ENCODE peak calls at places on chromosomes 1 and 21, in eight cellular contexts. I, K, V, Q, R, O, D and L are unnamed samples. For H3K36me3, the result is how much of the 10 kb centered on the place peaks cover.

GRCh38 chr1:230785643-230786405 is 38.6 kb downstream of the CAPN9 start:
- DNase-seq in I (no peak), K (no peak), V (no peak), Q (no peak), R (no peak), O (no peak), D (no peak), L (no peak)

GRCh38 chr21:44975720-44976555 is 36.1 kb downstream of the SLX9 start:
- DNase-seq in I (no peak), K (no peak), V (no peak), Q (no peak), R (no peak), O (no peak), D (no peak), L (no peak)

GRCh38 chr21:45528028-45528705 is 14.1 kb downstream of the SLC19A1 start:
- DNase-seq in I (no peak), K (no peak), V (peak), Q (peak), R (no peak), O (peak), D (no peak), L (peak)

GRCh38 chr1:62688687-62689085 is 500 bp upstream of the DOCK7 start:
- DNase-seq in I (peak), K (no peak), V (no peak), Q (no peak), R (no peak), O (no peak), D (peak), L (no peak)

GRCh38 chr1:236090741-236091147 is 25.9 kb upstream of the NID1 start:
- DNase-seq in I (no peak), K (no peak), V (no peak), Q (no peak), R (no peak), O (no peak), D (peak), L (no peak)

GRCh38 chr1:204314209-204314892 is 45.4 kb downstream of the PLEKHA6 start:
- DNase-seq in I (peak), K (no peak), V (no peak), Q (no peak), R (no peak), O (no peak), D (peak), L (no peak)

GRCh38 chr1:87084247-87084836 is 169.9 kb downstream of the HS2ST1 start:
- DNase-seq in I (peak), K (peak), V (no peak), Q (no peak), R (no peak), O (no peak), D (peak), L (no peak)

GRCh38 chr1:228349701-228350171 is 56.9 kb downstream of the TRIM11 start:
- DNase-seq in I (no peak), K (no peak), V (peak), Q (peak), R (peak), O (peak), D (no peak), L (peak)

GRCh38 chr1:25871086-25871703 is 4.3 kb downstream of the PAQR7 start:
- DNase-seq in I (peak), K (no peak), V (no peak), Q (no peak), R (no peak), O (no peak), D (no peak), L (peak)

GRCh38 chr1:70992521-70992920 is 55.1 kb downstream of the PTGER3 start:
- DNase-seq in I (no peak), K (no peak), V (no peak), Q (no peak), R (no peak), O (no peak), D (no peak), L (no peak)

GRCh38 chr21:14306143-14306907 is 76.6 kb downstream of the HSPA13 start:
- DNase-seq in I (peak), K (no peak), V (no peak), Q (no peak), R (no peak), O (no peak), D (peak), L (no peak)

GRCh38 chr1:19765623-19766022 is 34.1 kb downstream of the TMCO4 start:
- DNase-seq in I (peak), K (peak), V (no peak), Q (no peak), R (no peak), O (no peak), D (peak), L (no peak)

GRCh38 chr1:52192024-52192423 is 50.1 kb downstream of the ZFYVE9 start:
- DNase-seq in I (no peak), K (no peak), V (no peak), Q (no peak), R (no peak), O (no peak), D (no peak), L (no peak)

GRCh38 chr1:178031856-178032320 is 62.0 kb upstream of the RASAL2 start:
- DNase-seq in I (peak), K (peak), V (peak), Q (peak), R (peak), O (peak), D (peak), L (no peak)

GRCh38 chr1:183237046-183237445 is 51.0 kb downstream of the LAMC2 start:
- DNase-seq in I (no peak), K (no peak), V (no peak), Q (no peak), R (no peak), O (no peak), D (no peak), L (no peak)

GRCh38 chr1:181251713-181252075 is 163.2 kb downstream of the IER5 start:
- DNase-seq in I (no peak), K (no peak), V (no peak), Q (no peak), R (no peak), O (no peak), D (no peak), L (no peak)

DNA sequence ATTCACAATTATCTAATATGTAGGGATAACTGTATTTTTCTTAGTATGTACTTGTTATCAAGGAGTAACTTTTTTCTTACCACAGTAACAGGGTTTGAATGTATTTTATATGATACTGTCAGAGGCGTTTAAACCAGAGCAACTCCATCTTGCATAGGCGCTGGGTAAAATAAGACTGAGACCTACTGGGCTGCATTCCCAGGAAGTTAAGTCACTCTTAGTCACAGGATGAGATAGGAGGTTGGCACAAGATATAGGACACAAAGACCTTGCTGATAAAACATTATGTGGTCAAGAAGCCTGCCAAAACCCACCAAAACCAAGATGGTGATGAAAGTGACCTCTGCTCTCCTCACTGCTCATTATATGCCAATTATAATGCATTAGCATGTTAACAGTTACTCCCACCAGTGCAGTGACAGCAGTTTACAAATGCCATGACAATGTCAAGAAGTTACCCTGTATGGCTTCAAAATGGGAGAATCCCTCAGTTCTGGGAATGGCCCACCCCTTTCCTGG is 64.8 kb downstream of the RPE65 start:
- DNase-seq in I (peak), K (peak), V (no peak), Q (no peak), R (peak), O (no peak), D (peak), L (no peak)
- TF ChIP-seq CTCF in I (no peak), K (no peak), V (no peak), Q (peak), R (no peak), O (no peak), D (no peak), L (no peak)

GRCh38 chr1:3831689-3832088 is 25.3 kb downstream of the CEP104 start:
- DNase-seq in I (no peak), K (no peak), V (no peak), Q (no peak), R (no peak), O (no peak), D (no peak), L (no peak)

GRCh38 chr1:3824650-3825049 is 28.4 kb upstream of the LRRC47 start:
- DNase-seq in I (no peak), K (no peak), V (no peak), Q (no peak), R (no peak), O (no peak), D (no peak), L (no peak)

GRCh38 chr1:3822421-3822820 is 26.1 kb upstream of the LRRC47 start:
- DNase-seq in I (no peak), K (no peak), V (no peak), Q (no peak), R (no peak), O (peak), D (no peak), L (no peak)

GRCh38 chr1:3821934-3822307 is 25.6 kb upstream of the LRRC47 start:
- DNase-seq in I (no peak), K (no peak), V (no peak), Q (no peak), R (no peak), O (peak), D (no peak), L (no peak)

GRCh38 chr1:3827813-3828307 is 29.2 kb downstream of the CEP104 start:
- DNase-seq in I (no peak), K (no peak), V (no peak), Q (peak), R (no peak), O (no peak), D (peak), L (no peak)
- H3K36me3 ChIP-seq in I (under half), K (under half), V (half or more), Q (under half), R (under half), O (under half), D (half or more), L (half or more)

DNA sequence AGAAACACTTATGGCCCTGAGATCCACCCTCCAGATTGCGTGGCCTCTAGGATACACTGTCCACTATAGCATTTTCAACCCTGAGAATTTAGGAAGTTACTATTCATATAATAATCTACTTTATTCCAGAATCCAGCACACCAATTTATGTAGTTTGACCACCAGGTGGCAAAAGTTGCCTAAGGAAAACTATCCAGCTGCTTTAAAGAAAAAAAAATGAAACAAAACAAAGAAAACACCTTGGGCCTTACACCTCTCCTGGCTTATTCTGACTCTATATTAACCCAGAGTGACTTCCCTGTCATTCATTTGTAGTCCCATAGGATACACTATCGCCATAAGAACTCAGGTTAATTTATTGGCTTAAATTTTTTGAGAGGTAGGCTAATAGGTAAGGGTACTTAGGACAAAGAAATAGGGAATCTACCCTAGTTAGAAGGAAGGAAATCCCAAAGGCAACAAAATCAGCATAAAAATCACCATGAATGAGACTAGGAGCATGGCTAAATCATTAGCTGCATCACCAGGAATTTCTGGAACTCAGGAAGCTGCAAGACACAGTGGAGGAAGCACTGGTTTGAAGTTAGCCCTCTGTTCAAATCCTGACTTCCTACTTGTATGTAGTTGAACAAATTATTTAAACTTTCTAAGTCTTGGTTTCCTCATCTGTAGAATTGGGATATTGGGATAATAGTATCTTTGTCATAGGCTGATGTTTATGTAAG is 107.5 kb downstream of the SPAG17 start:
- DNase-seq in I (peak), K (no peak), V (no peak), Q (no peak), R (no peak), O (no peak), D (peak), L (no peak)
- TF ChIP-seq CTCF in I (peak), K (peak), V (peak), Q (peak), R (no peak), O (peak), D (peak), L (no peak)

DNA sequence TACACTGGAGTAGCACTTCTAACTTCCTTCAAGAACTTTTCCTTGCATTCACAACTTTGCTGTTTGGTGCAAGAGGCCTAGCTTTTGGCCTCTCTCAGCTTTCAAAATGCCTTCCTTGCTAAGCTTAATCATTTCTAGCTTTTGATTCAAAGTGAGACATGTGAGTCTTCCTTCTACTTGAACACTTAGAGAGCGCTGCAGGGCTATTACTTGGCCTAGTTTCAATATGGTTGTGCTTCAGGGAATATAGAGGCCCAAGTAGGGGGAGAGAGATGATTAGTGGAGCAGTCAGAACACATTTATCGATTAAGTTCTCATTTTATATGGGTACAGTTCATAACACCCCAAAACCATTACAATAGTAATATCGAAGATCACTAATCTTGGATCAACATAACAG is 12.4 kb downstream of the ANGEL2 start:
- DNase-seq in I (no peak), K (no peak), V (no peak), Q (no peak), R (no peak), O (no peak), D (no peak), L (no peak)
- H3K36me3 ChIP-seq in I (under half), K (under half), V (half or more), Q (under half), R (under half), O (under half), D (under half), L (under half)

DNA sequence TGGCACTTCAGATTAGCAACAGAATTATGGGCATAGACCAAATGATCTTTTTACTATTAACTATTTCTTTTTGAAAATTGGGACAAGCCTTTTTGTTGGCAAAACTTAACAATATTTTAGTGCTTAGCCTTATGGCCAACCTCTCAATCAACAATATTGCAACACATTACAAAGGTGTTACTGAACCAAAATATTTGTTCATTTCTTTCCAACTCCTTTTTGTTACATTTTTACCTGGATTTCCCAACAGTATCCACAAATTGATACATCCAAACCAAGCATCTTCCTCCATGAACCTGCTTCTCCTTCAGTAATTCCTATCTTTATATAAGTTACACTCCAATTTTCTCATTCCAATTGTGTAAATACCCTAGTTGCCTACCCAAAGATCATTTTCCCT is 1.5 kb upstream of the AMPD1 start:
- DNase-seq in I (no peak), K (no peak), V (no peak), Q (no peak), R (no peak), O (no peak), D (no peak), L (no peak)
- TF ChIP-seq CTCF in I (no peak), K (no peak), V (no peak), Q (no peak), R (no peak), O (no peak), D (no peak), L (no peak)

GRCh38 chr1:79819140-79819539 is 812.6 kb upstream of the ADGRL4 start:
- DNase-seq in I (no peak), K (no peak), V (no peak), Q (no peak), R (no peak), O (no peak), D (no peak), L (no peak)
- H3K36me3 ChIP-seq in I (under half), K (under half), V (under half), Q (under half), R (under half), O (under half), D (under half), L (under half)

DNA sequence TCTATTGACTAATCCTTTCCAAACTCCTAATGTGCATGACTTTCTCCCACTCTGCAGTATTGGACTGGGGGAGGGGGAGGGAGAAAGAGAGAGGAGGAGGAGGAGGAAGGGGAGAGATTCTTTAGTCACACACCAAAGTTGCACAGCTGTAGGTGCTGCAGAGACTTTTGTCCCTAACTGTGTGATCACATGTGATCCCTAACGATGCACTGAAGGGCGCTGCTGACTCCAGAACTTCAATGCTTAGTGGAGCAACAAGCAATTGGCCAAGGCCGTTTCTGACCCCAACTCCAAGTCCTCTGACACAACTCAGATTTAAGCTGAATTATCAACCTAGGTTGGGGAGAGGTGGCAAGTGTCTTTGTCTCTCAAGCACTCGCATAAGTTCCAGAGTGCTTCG is 191.7 kb downstream of the HUNK start:
- DNase-seq in I (no peak), K (no peak), V (no peak), Q (no peak), R (no peak), O (no peak), D (no peak), L (no peak)
- TF ChIP-seq CTCF in I (no peak), K (no peak), V (no peak), Q (no peak), R (no peak), O (no peak), D (no peak), L (no peak)

DNA sequence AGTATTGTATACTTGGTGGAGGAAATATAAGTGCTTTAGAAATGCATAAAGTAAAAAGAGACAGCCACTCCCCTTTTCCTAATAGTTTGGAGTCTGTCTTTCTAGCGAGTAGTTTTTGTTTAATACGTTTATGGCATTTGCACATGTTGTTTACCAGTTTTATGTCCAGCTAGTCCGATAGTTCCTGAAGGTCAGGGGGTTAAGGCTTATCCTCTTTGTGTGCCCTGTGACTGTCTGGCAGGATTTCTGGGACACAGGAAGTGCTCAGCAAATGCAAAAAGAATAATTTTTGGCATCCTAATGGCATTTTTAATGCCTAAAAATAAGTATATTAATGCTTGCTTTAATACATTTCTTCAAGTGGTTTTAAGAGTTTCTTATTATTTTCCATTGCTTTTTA is 58.4 kb downstream of the DYRK1A start:
- DNase-seq in I (no peak), K (no peak), V (no peak), Q (no peak), R (no peak), O (no peak), D (no peak), L (no peak)
- H3K36me3 ChIP-seq in I (under half), K (under half), V (under half), Q (half or more), R (under half), O (under half), D (under half), L (half or more)

GRCh38 chr1:42176902-42177519 is 12.5 kb upstream of the GUCA2A start:
- DNase-seq in I (peak), K (no peak), V (no peak), Q (no peak), R (peak), O (no peak), D (peak), L (no peak)
- TF ChIP-seq CTCF in I (peak), K (peak), V (peak), Q (peak), R (peak), O (peak), D (peak), L (no peak)